ENCODE peak calls at places on chromosome 3, in nine cellular contexts. X is ovary, K is A549, S is stomach, I is SK-N-SH, M is GM12878, E is tibial nerve, W is upper lobe of left lung, L is transverse colon. A is an unnamed sample.

GRCh38 chr3:45647148-45647619 is 42.0 kb upstream of the SACM1L start:
- DNase-seq in I (no peak), K (peak; percentile 88), E (peak; percentile 45), W (peak; percentile 51), M (no peak), S (no peak), X (no peak), L (no peak), A (no peak)

GRCh38 chr3:57983734-57984518 is 24.3 kb upstream of the FLNB start:
- DNase-seq in L (peak; percentile 80), E (peak; percentile 69), I (no peak), X (peak; percentile 48), M (peak; percentile 96), W (peak; percentile 67), S (peak; percentile 58), K (no peak), A (peak; percentile 82)

GRCh38 chr3:64685331-64685799 is 2.4 kb downstream of the ADAMTS9 start:
- DNase-seq in K (no peak), I (peak; percentile 36), M (no peak), W (peak; percentile 23), S (no peak), L (peak; percentile 48), X (peak; percentile 90), E (peak; percentile 40), A (peak; percentile 93)

GRCh38 chr3:9204253-9205005 is 45.0 kb downstream of the SRGAP3 start:
- DNase-seq in L (no peak), E (no peak), X (no peak), W (no peak), I (peak; percentile 59), K (no peak), S (no peak), M (no peak), A (no peak)

GRCh38 chr3:10780243-10780642 is 35.8 kb upstream of the SLC6A11 start:
- DNase-seq in W (no peak), I (no peak), S (no peak), M (no peak), L (no peak), X (no peak), K (no peak), E (no peak), A (no peak)

GRCh38 chr3:127448161-127448561 is 142.4 kb downstream of the TPRA1 start:
- DNase-seq in M (no peak), S (peak; percentile 23), W (peak; percentile 18), X (no peak), I (peak; percentile 52), E (no peak), L (no peak), K (no peak), A (peak; percentile 13)

GRCh38 chr3:41846850-41847249 is 115.1 kb downstream of the ULK4 start:
- DNase-seq in K (no peak), W (no peak), X (no peak), M (no peak), E (no peak), L (no peak), S (no peak), I (no peak), A (no peak)

GRCh38 chr3:58202917-58203360 is 7.8 kb downstream of the DNASE1L3 start:
- DNase-seq in E (no peak), W (no peak), X (no peak), L (no peak), S (no peak), K (no peak), I (no peak), M (peak; percentile 72), A (no peak)

GRCh38 chr3:71345429-71346027 is 238.0 kb downstream of the FOXP1 start:
- DNase-seq in I (no peak), X (no peak), L (no peak), W (no peak), S (no peak), K (no peak), E (peak; percentile 26), M (no peak), A (no peak)

DNA sequence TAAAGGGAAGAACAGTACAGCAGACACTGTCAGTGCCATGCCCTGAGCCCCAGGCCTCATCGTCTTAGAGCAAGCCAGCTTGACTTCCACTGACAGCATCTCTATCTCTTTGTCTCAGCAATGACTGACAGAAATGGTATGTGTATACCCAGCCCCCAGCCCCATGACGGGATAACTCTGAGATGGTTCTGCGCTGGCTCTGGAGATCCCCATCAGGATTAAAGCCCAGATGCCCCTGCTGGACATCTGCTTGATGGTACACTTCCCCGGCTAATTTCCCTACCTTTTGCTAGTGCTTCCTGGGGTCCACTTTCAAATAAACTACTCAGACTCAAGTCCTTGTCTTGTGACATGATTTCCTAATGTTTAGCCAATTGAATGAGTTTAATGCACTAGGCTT is 7.6 kb downstream of the NMNAT3 start:
- DNase-seq in X (no peak), I (peak; percentile 59), K (no peak), S (no peak), M (no peak), L (no peak), E (no peak), W (no peak), A (no peak)
- TF ChIP-seq EP300 in X (no peak), I (no peak), K (no peak), S (no peak), M (no peak), L (no peak), E (no peak), W (no peak), A (no peak)

GRCh38 chr3:125045965-125046364 is 9.8 kb downstream of the HEG1 start:
- DNase-seq in E (no peak), L (no peak), M (no peak), S (no peak), W (no peak), I (no peak), K (no peak), X (no peak), A (no peak)
- TF ChIP-seq EP300 in E (no peak), L (no peak), M (no peak), S (no peak), W (no peak), I (no peak), K (no peak), X (no peak), A (no peak)

DNA sequence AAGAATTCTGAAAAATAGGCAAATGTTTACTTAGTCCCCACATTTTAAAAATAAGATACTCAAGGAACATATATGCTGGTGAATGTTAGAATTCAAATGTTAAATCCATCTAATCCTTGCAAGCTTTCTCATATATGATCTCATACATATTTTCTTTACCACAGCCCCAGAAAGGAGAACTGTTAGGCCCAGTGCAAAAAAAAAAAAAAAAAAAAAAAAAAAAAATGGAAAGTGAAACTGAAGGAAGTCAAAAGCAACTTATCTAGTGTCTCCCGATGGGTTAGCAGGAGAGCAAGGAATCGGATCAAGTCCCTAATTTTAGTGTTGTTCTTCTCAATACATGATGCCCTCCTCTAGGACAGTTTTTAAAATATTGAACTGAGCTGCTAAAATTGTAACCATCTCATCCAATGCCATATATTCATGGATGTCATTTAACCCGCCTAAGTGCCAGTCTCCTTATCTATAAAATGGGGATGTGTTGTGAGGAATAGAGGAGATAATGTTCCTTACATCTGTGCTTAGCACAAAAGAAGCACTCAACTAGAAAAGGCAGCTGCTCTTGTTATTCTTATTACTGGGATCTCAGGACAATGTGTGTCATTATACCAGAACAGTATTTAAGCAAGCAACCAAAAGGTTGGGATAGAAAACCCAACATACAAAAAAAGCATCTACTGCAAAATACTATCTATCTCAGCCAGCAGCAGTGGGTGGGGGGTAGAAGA is 279.7 kb downstream of the MAGI1 start:
- DNase-seq in L (no peak), S (no peak), M (no peak), W (no peak), K (no peak), X (no peak), E (no peak), I (no peak), A (no peak)
- TF ChIP-seq EP300 in L (no peak), S (no peak), M (no peak), W (no peak), K (no peak), X (no peak), E (no peak), I (no peak), A (no peak)

DNA sequence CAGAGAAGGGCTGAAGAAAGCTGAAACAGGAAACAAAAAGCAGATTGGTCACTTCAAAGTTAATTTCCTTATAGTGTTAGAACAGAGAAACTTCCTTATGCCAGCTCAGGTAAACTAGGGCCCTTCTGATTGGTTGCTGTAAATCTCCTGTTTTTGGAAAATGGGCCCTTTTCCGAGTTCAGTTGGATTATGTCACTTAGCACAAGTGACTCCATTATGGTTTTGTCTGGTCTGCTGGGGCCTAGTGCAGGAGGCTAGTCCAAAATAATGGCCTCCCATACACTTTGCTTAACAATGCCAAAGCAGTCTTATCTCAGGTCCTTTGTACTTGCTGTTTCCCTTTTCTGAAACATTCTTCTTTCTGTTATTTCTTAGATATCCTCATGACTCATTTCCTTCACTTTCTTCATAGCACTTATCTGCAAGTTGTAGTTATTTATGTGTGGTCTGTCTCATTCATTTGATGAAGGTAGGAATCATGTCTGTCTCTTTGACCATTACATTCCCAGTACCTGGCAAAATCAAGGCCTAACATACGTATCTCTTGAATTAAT is 7.7 kb upstream of the DCP1A start:
- DNase-seq in L (no peak), K (no peak), W (no peak), I (no peak), X (no peak), M (no peak), S (no peak), E (no peak), A (no peak)
- TF ChIP-seq EP300 in L (no peak), K (no peak), W (no peak), I (no peak), X (no peak), M (no peak), S (no peak), E (no peak), A (no peak)

GRCh38 chr3:118984699-118985098 is 49.9 kb downstream of the IGSF11 start:
- DNase-seq in S (no peak), E (no peak), W (no peak), X (no peak), K (no peak), M (no peak), L (no peak), I (no peak), A (no peak)

GRCh38 chr3:118986734-118987133 is 47.9 kb downstream of the IGSF11 start:
- DNase-seq in M (no peak), X (no peak), L (no peak), I (no peak), E (no peak), K (no peak), S (no peak), W (no peak), A (no peak)

GRCh38 chr3:118988198-118988842 is 46.3 kb downstream of the IGSF11 start:
- DNase-seq in W (no peak), S (no peak), M (no peak), K (no peak), E (no peak), I (no peak), X (no peak), L (no peak), A (no peak)

GRCh38 chr3:118990818-118991560 is 43.7 kb downstream of the IGSF11 start:
- DNase-seq in I (no peak), M (no peak), E (no peak), X (no peak), L (no peak), S (no peak), W (no peak), K (no peak), A (no peak)

GRCh38 chr3:118987466-118987865 is 47.2 kb downstream of the IGSF11 start:
- DNase-seq in X (peak; percentile 83), M (no peak), L (peak; percentile 13), E (peak; percentile 63), K (no peak), W (no peak), S (peak; percentile 69), I (no peak), A (peak; percentile 85)
- TF ChIP-seq EP300 in X (no peak), M (no peak), L (no peak), E (peak; percentile 64), K (no peak), W (no peak), S (no peak), I (no peak), A (no peak)

A was measured in sigmoid colon.